ENCODE peak calls at places on chromosomes 2 and 18, in six cellular contexts. D is A549, E is breast epithelium, Z is endothelial cell, A is glutamatergic neuron, T is bronchial epithelial cell. U is an unnamed sample.

GRCh38 chr2:122023059-122023879 is 267.8 kb downstream of the TSN start:
- DNase-seq in Z (no peak), D (no peak), A (no peak), E (no peak), T (no peak), U (no peak)

GRCh38 chr2:84309281-84309680 is 149.8 kb downstream of the SUCLG1 start:
- DNase-seq in T (no peak), D (no peak), E (no peak), A (no peak), Z (no peak), U (no peak)

GRCh38 chr2:231348173-231348572 is 47.3 kb upstream of the B3GNT7 start:
- DNase-seq in D (peak; percentile 44), T (peak; percentile 50), Z (no peak), E (no peak), A (no peak), U (no peak)

GRCh38 chr18:61832858-61833257 is 59.9 kb downstream of the RNF152 start:
- DNase-seq in Z (no peak), E (no peak), T (no peak), D (no peak), A (no peak), U (no peak)

GRCh38 chr2:218406949-218407703 is 7.5 kb downstream of the CTDSP1 start:
- DNase-seq in D (no peak), T (peak; percentile 27), Z (peak; percentile 28), E (no peak), A (no peak), U (peak; percentile 45)

GRCh38 chr2:109479804-109480203 is 134.0 kb downstream of the SEPTIN10 start:
- DNase-seq in E (no peak), Z (no peak), D (no peak), T (no peak), A (no peak), U (no peak)

GRCh38 chr2:102168026-102168425 is 18.8 kb upstream of the IL1RL2 start:
- DNase-seq in E (no peak), Z (no peak), A (no peak), T (no peak), D (no peak), U (no peak)

GRCh38 chr2:203648273-203648672 is 58.2 kb upstream of the CD28 start:
- DNase-seq in A (no peak), Z (no peak), T (peak; percentile 47), E (no peak), D (peak; percentile 76), U (no peak)

GRCh38 chr2:233202531-233202944 is 48.9 kb upstream of the ATG16L1 start:
- DNase-seq in Z (no peak), T (no peak), E (no peak), A (no peak), D (no peak), U (no peak)

GRCh38 chr2:30653847-30654246 is 153.4 kb downstream of the CAPN13 start:
- DNase-seq in A (no peak), D (no peak), Z (no peak), E (no peak), T (no peak), U (no peak)

GRCh38 chr2:19810637-19811036 is 91.1 kb downstream of the TTC32 start:
- DNase-seq in Z (no peak), T (no peak), A (no peak), D (no peak), E (no peak), U (no peak)

GRCh38 chr2:160574472-160575140 is 81.0 kb upstream of the RBMS1 start:
- DNase-seq in E (no peak), Z (no peak), T (peak; percentile 98), D (peak; percentile 65), A (no peak), U (no peak)

GRCh38 chr2:100888602-100889001 is 68.7 kb downstream of the NPAS2 start:
- DNase-seq in T (no peak), A (no peak), D (no peak), Z (no peak), E (no peak), U (no peak)

GRCh38 chr2:234245945-234246344 is 195.4 kb downstream of the SPP2 start:
- DNase-seq in T (peak; percentile 94), E (no peak), A (no peak), D (peak; percentile 79), Z (no peak), U (no peak)

GRCh38 chr2:88099798-88100488 is 27.9 kb downstream of the FABP1 start:
- DNase-seq in Z (peak; percentile 26), T (peak; percentile 74), A (no peak), E (no peak), D (peak; percentile 37), U (no peak)

GRCh38 chr18:56676639-56677038 is 25.5 kb downstream of the WDR7 start:
- DNase-seq in T (no peak), Z (no peak), E (no peak), A (no peak), D (no peak), U (no peak)

GRCh38 chr2:46634905-46635304 is 155.5 kb downstream of the TMEM247 start:
- DNase-seq in A (no peak), Z (no peak), D (peak; percentile 89), T (peak; percentile 50), E (no peak), U (no peak)

GRCh38 chr2:46635442-46635841 is 156.1 kb downstream of the TMEM247 start:
- DNase-seq in E (no peak), A (no peak), D (no peak), T (no peak), Z (no peak), U (no peak)

DNA sequence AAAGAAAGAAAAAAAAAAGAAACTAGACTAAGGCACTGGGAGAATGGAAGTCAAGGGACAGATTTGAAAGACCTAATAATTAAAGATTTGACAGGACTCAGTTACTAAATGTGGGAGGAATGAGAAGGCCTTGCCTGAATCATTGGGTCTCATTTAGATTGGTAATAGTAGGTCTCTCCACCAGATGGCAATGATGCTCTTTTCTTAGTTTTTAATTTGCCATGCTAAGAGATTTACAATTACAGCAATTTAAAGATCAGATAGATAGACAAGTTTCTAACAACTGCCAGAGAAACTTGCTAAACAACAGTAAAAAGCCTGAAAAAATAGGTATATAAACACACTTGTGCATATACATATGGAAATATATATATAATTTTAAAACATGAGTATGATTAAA is 153.0 kb downstream of the TMEM247 start:
- DNase-seq in D (peak; percentile 84), Z (no peak), E (no peak), A (no peak), T (peak; percentile 76), U (no peak)
- TF ChIP-seq CTCF in D (peak; percentile 94), Z (peak; percentile 52), E (peak; percentile 58), A (peak; percentile 47), T (peak; percentile 47), U (peak; percentile 39)

GRCh38 chr2:176085861-176086771 is 2.4 kb upstream of the EVX2 start:
- DNase-seq in T (no peak), E (no peak), Z (peak; percentile 70), A (peak; percentile 73), D (peak; percentile 55), U (no peak)
- TF ChIP-seq CTCF in T (peak; percentile 61), E (peak; percentile 8), Z (no peak), A (peak; percentile 37), D (peak; percentile 73), U (peak; percentile 13)

GRCh38 chr18:11389281-11389680 is 220.1 kb upstream of the SLC35G4 start:
- DNase-seq in E (no peak), Z (no peak), T (no peak), A (no peak), D (no peak), U (no peak)

GRCh38 chr18:11392292-11392691 is 217.1 kb upstream of the SLC35G4 start:
- DNase-seq in E (no peak), Z (no peak), D (no peak), T (peak; percentile 2), A (no peak), U (no peak)

GRCh38 chr18:11392974-11393373 is 216.4 kb upstream of the SLC35G4 start:
- DNase-seq in A (no peak), D (no peak), E (no peak), T (no peak), Z (no peak), U (no peak)

GRCh38 chr18:11391636-11392035 is 217.8 kb upstream of the SLC35G4 start:
- DNase-seq in D (no peak), A (no peak), E (no peak), T (no peak), Z (no peak), U (no peak)

DNA sequence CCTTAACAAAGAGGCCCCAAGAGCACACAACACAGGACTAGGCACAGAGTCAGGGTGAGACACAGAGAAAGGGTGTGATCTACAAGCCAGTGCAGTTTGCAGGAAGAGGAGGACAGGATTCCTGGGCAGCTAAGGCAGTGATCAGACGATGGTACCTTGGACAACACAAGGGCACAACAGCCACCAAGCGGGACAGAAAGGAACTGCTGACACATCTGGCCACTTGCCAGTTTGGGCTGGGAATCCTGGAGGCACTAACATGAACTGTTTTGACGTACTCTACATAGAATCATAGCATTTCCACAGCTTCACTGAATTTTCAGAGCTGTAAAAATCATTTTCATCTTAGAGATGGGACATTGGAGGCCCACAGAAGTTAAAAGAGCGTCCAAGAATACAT is 221.5 kb upstream of the SLC35G4 start:
- DNase-seq in T (no peak), Z (no peak), E (no peak), A (no peak), D (peak; percentile 73), U (no peak)
- TF ChIP-seq CTCF in T (no peak), Z (no peak), E (peak; percentile 27), A (no peak), D (no peak), U (no peak)

DNA sequence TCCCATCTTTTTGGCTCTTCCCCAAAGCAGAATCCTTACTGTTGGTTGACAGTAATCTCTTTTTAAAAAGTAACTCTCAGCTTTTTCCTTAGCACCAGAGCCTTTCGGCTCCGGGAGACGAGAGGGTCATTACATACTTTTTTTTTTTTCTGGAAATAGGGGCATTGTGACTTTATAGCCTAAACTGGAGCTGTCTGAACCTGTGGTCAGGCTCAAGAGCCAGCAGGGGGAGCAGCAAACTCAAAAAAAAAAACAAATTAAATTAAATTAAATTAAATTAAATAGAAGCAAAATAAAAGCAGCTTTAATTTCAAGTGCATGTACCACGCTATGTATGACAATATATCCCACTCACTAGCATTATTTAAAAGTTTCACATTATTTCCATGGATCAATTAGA is 156.6 kb downstream of the DTNA start:
- DNase-seq in A (no peak), T (no peak), E (no peak), Z (no peak), D (no peak), U (no peak)
- TF ChIP-seq CTCF in A (peak; percentile 73), T (peak; percentile 34), E (peak; percentile 8), Z (peak; percentile 60), D (peak; percentile 59), U (peak; percentile 36)

GRCh38 chr2:144447535-144447934 is 72.4 kb downstream of the ZEB2 start:
- DNase-seq in Z (no peak), E (no peak), T (no peak), D (no peak), A (no peak), U (no peak)

GRCh38 chr2:144446136-144446535 is 73.8 kb downstream of the ZEB2 start:
- DNase-seq in A (no peak), E (no peak), D (no peak), T (no peak), Z (no peak), U (no peak)

GRCh38 chr2:144448389-144449027 is 71.4 kb downstream of the ZEB2 start:
- DNase-seq in E (no peak), A (no peak), T (no peak), D (no peak), Z (no peak), U (no peak)

GRCh38 chr2:144451443-144451842 is 68.5 kb downstream of the ZEB2 start:
- DNase-seq in E (no peak), Z (no peak), D (no peak), A (no peak), T (no peak), U (no peak)

GRCh38 chr2:144449028-144449406 is 70.9 kb downstream of the ZEB2 start:
- DNase-seq in A (no peak), E (no peak), Z (no peak), T (no peak), D (peak; percentile 7), U (no peak)
- TF ChIP-seq CTCF in A (peak; percentile 33), E (no peak), Z (peak; percentile 43), T (peak; percentile 25), D (peak; percentile 18), U (no peak)